ENCODE peak calls at places on chromosome 15, in four cellular contexts. F is CD8-positive, alpha-beta memory T cell; D is choroid plexus epithelial cell; V is NCI-H774. N is an unnamed sample.

GRCh38 chr15:52678036-52678467 is 1.1 kb downstream of the ATOSA start:
- DNase-seq in V (peak), D (peak), F (peak), N (peak)

GRCh38 chr15:90870354-90871096 is 2.1 kb downstream of the FURIN start:
- DNase-seq in V (no peak), D (peak), F (no peak), N (peak)

GRCh38 chr15:74863239-74864056 is 9.7 kb downstream of the SCAMP2 start:
- DNase-seq in F (no peak), V (no peak), D (peak), N (no peak)

GRCh38 chr15:77720155-77720554 is 87.4 kb upstream of the LINGO1 start:
- DNase-seq in D (no peak), F (no peak), V (no peak), N (no peak)

GRCh38 chr15:75989045-75989444 is 23.2 kb downstream of the NRG4 start:
- DNase-seq in F (no peak), D (peak), V (no peak), N (no peak)

GRCh38 chr15:67167131-67167530 is 87.3 kb downstream of the AAGAB start:
- DNase-seq in D (no peak), V (no peak), F (no peak), N (no peak)

GRCh38 chr15:90143176-90143655 is 40.9 kb upstream of the IDH2 start:
- DNase-seq in D (peak), F (peak), V (peak), N (peak)

GRCh38 chr15:69841046-69841828 is 256.5 kb downstream of the TLE3 start:
- DNase-seq in V (no peak), D (no peak), F (no peak), N (no peak)

GRCh38 chr15:60469893-60470641 is 8.9 kb downstream of the ICE2 start:
- DNase-seq in V (no peak), D (peak), F (no peak), N (peak)

GRCh38 chr15:74768771-74769342 is 13.0 kb upstream of the CSK start:
- DNase-seq in V (peak), D (peak), F (peak), N (peak)

GRCh38 chr15:65819563-65819960 is 27.5 kb upstream of the DENND4A start:
- DNase-seq in F (no peak), D (no peak), V (peak), N (no peak)

GRCh38 chr15:77519540-77519939 is 98.9 kb downstream of the HMG20A start:
- DNase-seq in F (no peak), D (peak), V (no peak), N (no peak)

GRCh38 chr15:41286665-41287333 is 45.6 kb downstream of the OIP5 start:
- DNase-seq in D (peak), V (no peak), F (no peak), N (peak)

GRCh38 chr15:67914537-67915373 is 74.9 kb upstream of the RNU6-1 start:
- DNase-seq in D (peak), V (peak), F (no peak), N (no peak)

N was measured in cardiac fibroblast.